ENCODE peak calls at places on chromosomes 3 and 15, in nine cellular contexts. One of them, this sample, is unnamed.

GRCh38 chr15:100114100-100114499 is 227.7 kb downstream of the ADAMTS17 start:
- DNase-seq in ovary: peak; percentile 83
- DNase-seq in right lobe of liver: no peak
- DNase-seq in endothelial cell of umbilical vein: peak; percentile 77
- DNase-seq in heart left ventricle: peak; percentile 85
- DNase-seq in esophagus squamous epithelium: no peak
- DNase-seq in HepG2: no peak
- DNase-seq in H54: no peak
- DNase-seq in thyroid gland: peak; percentile 82
- DNase-seq in this sample: peak; percentile 45

GRCh38 chr15:35876762-35877161 is 330.8 kb upstream of the DPH6 start:
- DNase-seq in ovary: no peak
- DNase-seq in right lobe of liver: no peak
- DNase-seq in endothelial cell of umbilical vein: no peak
- DNase-seq in heart left ventricle: no peak
- DNase-seq in esophagus squamous epithelium: no peak
- DNase-seq in HepG2: no peak
- DNase-seq in H54: no peak
- DNase-seq in thyroid gland: no peak
- DNase-seq in this sample: no peak

GRCh38 chr3:173553635-173554280 is 156.2 kb downstream of the NLGN1 start:
- DNase-seq in ovary: no peak
- DNase-seq in right lobe of liver: no peak
- DNase-seq in endothelial cell of umbilical vein: peak; percentile 58
- DNase-seq in heart left ventricle: no peak
- DNase-seq in esophagus squamous epithelium: no peak
- DNase-seq in HepG2: peak; percentile 10
- DNase-seq in H54: no peak
- DNase-seq in thyroid gland: peak; percentile 20
- DNase-seq in this sample: no peak

GRCh38 chr15:92095691-92096090 is 242.2 kb downstream of the SLCO3A1 start:
- DNase-seq in ovary: no peak
- DNase-seq in right lobe of liver: no peak
- DNase-seq in endothelial cell of umbilical vein: no peak
- DNase-seq in heart left ventricle: no peak
- DNase-seq in esophagus squamous epithelium: no peak
- DNase-seq in HepG2: no peak
- DNase-seq in H54: no peak
- DNase-seq in thyroid gland: no peak
- DNase-seq in this sample: no peak

GRCh38 chr3:150765949-150766720 is 3.2 kb upstream of the SIAH2 start:
- DNase-seq in ovary: no peak
- DNase-seq in right lobe of liver: no peak
- DNase-seq in endothelial cell of umbilical vein: no peak
- DNase-seq in heart left ventricle: no peak
- DNase-seq in esophagus squamous epithelium: no peak
- DNase-seq in HepG2: peak; percentile 97
- DNase-seq in H54: no peak
- DNase-seq in thyroid gland: no peak
- DNase-seq in this sample: no peak

GRCh38 chr3:54951405-54951804 is 23.5 kb upstream of the LRTM1 start:
- DNase-seq in ovary: peak; percentile 84
- DNase-seq in right lobe of liver: peak; percentile 22
- DNase-seq in endothelial cell of umbilical vein: no peak
- DNase-seq in heart left ventricle: peak; percentile 70
- DNase-seq in esophagus squamous epithelium: no peak
- DNase-seq in HepG2: peak; percentile 3
- DNase-seq in H54: peak; percentile 65
- DNase-seq in thyroid gland: peak; percentile 27
- DNase-seq in this sample: peak; percentile 68

GRCh38 chr3:185215873-185216586 is 37.8 kb downstream of the EHHADH start:
- DNase-seq in ovary: no peak
- DNase-seq in right lobe of liver: no peak
- DNase-seq in endothelial cell of umbilical vein: peak; percentile 55
- DNase-seq in heart left ventricle: no peak
- DNase-seq in esophagus squamous epithelium: no peak
- DNase-seq in HepG2: peak; percentile 14
- DNase-seq in H54: no peak
- DNase-seq in thyroid gland: no peak
- DNase-seq in this sample: no peak

GRCh38 chr3:46372492-46373359 is 2.0 kb downstream of the CCR5 start:
- DNase-seq in ovary: no peak
- DNase-seq in right lobe of liver: no peak
- DNase-seq in endothelial cell of umbilical vein: no peak
- DNase-seq in heart left ventricle: no peak
- DNase-seq in esophagus squamous epithelium: no peak
- DNase-seq in HepG2: no peak
- DNase-seq in H54: no peak
- DNase-seq in thyroid gland: no peak
- DNase-seq in this sample: no peak

GRCh38 chr3:152941825-152942224 is 106.9 kb downstream of the P2RY1 start:
- DNase-seq in ovary: no peak
- DNase-seq in right lobe of liver: no peak
- DNase-seq in endothelial cell of umbilical vein: no peak
- DNase-seq in heart left ventricle: no peak
- DNase-seq in esophagus squamous epithelium: no peak
- DNase-seq in HepG2: no peak
- DNase-seq in H54: no peak
- DNase-seq in thyroid gland: no peak
- DNase-seq in this sample: no peak

GRCh38 chr3:13480340-13481318 is 523 bp downstream of the HDAC11 start:
- DNase-seq in ovary: peak; percentile 42
- DNase-seq in right lobe of liver: no peak
- DNase-seq in endothelial cell of umbilical vein: no peak
- DNase-seq in heart left ventricle: no peak
- DNase-seq in esophagus squamous epithelium: no peak
- DNase-seq in HepG2: no peak
- DNase-seq in H54: peak; percentile 36
- DNase-seq in thyroid gland: peak; percentile 55
- DNase-seq in this sample: peak; percentile 93

GRCh38 chr15:62591842-62592838 is 427.1 kb upstream of the C2CD4B start:
- DNase-seq in ovary: no peak
- DNase-seq in right lobe of liver: no peak
- DNase-seq in endothelial cell of umbilical vein: no peak
- DNase-seq in heart left ventricle: no peak
- DNase-seq in esophagus squamous epithelium: no peak
- DNase-seq in HepG2: peak; percentile 13
- DNase-seq in H54: no peak
- DNase-seq in thyroid gland: no peak
- DNase-seq in this sample: no peak

GRCh38 chr3:122260206-122260605 is 64.8 kb upstream of the CSTA start:
- DNase-seq in ovary: no peak
- DNase-seq in right lobe of liver: no peak
- DNase-seq in endothelial cell of umbilical vein: no peak
- DNase-seq in heart left ventricle: no peak
- DNase-seq in esophagus squamous epithelium: no peak
- DNase-seq in HepG2: no peak
- DNase-seq in H54: no peak
- DNase-seq in thyroid gland: no peak
- DNase-seq in this sample: no peak

GRCh38 chr15:26011916-26012315 is 148.8 kb upstream of the ATP10A start:
- DNase-seq in ovary: no peak
- DNase-seq in right lobe of liver: no peak
- DNase-seq in endothelial cell of umbilical vein: no peak
- DNase-seq in heart left ventricle: no peak
- DNase-seq in esophagus squamous epithelium: no peak
- DNase-seq in HepG2: no peak
- DNase-seq in H54: no peak
- DNase-seq in thyroid gland: no peak
- DNase-seq in this sample: no peak

GRCh38 chr3:155325263-155325835 is 31.9 kb upstream of the STRIT1 start:
- DNase-seq in ovary: no peak
- DNase-seq in right lobe of liver: no peak
- DNase-seq in endothelial cell of umbilical vein: no peak
- DNase-seq in heart left ventricle: no peak
- DNase-seq in esophagus squamous epithelium: no peak
- DNase-seq in HepG2: peak; percentile 17
- DNase-seq in H54: peak; percentile 19
- DNase-seq in thyroid gland: no peak
- DNase-seq in this sample: peak; percentile 31

GRCh38 chr15:31296304-31297220 is 30.1 kb upstream of the KLF13 start:
- DNase-seq in ovary: no peak
- DNase-seq in right lobe of liver: peak; percentile 93
- DNase-seq in endothelial cell of umbilical vein: peak; percentile 61
- DNase-seq in heart left ventricle: peak; percentile 12
- DNase-seq in esophagus squamous epithelium: no peak
- DNase-seq in HepG2: peak; percentile 97
- DNase-seq in H54: no peak
- DNase-seq in thyroid gland: peak; percentile 59
- DNase-seq in this sample: peak; percentile 91

DNA sequence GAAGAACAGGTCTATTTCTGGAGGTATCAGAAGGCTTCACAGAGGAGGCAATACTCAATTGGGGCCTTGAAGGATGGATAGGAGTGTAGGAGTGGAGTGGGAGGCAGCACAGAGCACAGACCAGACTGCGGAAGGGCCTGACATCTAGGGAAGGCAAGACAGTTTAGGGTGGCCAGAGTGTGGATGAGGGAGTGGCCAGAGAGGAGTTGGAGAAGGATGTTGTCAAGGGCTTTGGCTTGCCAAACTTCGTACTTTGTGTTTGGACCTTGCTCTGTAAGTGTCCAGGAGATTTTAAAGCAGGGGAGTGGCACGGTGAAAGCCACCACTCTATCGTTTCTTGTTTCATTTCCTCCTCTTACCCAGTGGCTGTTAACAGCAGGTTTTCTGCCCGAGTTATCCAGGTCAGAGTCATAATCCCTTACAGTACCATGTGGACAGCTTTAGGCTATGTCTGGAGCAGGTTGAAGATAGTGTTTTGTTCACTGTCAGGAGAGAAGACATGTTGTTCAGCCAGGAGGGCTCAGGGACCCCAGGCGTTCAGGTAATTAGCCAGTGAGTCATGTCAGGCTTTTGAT is 12.3 kb downstream of the SMAD3 start:
- DNase-seq in ovary: no peak
- DNase-seq in right lobe of liver: no peak
- DNase-seq in endothelial cell of umbilical vein: no peak
- DNase-seq in heart left ventricle: no peak
- DNase-seq in esophagus squamous epithelium: no peak
- DNase-seq in HepG2: no peak
- DNase-seq in H54: no peak
- DNase-seq in thyroid gland: no peak
- DNase-seq in this sample: no peak
- TF ChIP-seq POLR2A in ovary: no peak
- TF ChIP-seq POLR2A in right lobe of liver: no peak
- TF ChIP-seq POLR2A in endothelial cell of umbilical vein: no peak
- TF ChIP-seq POLR2A in heart left ventricle: no peak
- TF ChIP-seq POLR2A in esophagus squamous epithelium: no peak
- TF ChIP-seq POLR2A in HepG2: no peak
- TF ChIP-seq POLR2A in H54: no peak
- TF ChIP-seq POLR2A in thyroid gland: no peak
- TF ChIP-seq POLR2A in this sample: no peak

GRCh38 chr3:57587946-57588345 is 9.2 kb downstream of the ARF4 start:
- DNase-seq in ovary: no peak
- DNase-seq in right lobe of liver: no peak
- DNase-seq in endothelial cell of umbilical vein: no peak
- DNase-seq in heart left ventricle: no peak
- DNase-seq in esophagus squamous epithelium: no peak
- DNase-seq in HepG2: no peak
- DNase-seq in H54: no peak
- DNase-seq in thyroid gland: no peak
- DNase-seq in this sample: no peak
- TF ChIP-seq POLR2A in ovary: no peak
- TF ChIP-seq POLR2A in right lobe of liver: no peak
- TF ChIP-seq POLR2A in endothelial cell of umbilical vein: no peak
- TF ChIP-seq POLR2A in heart left ventricle: no peak
- TF ChIP-seq POLR2A in esophagus squamous epithelium: no peak
- TF ChIP-seq POLR2A in HepG2: no peak
- TF ChIP-seq POLR2A in H54: no peak
- TF ChIP-seq POLR2A in thyroid gland: no peak
- TF ChIP-seq POLR2A in this sample: no peak

GRCh38 chr3:132661120-132661519 is 991 bp downstream of the UBA5 start:
- DNase-seq in ovary: no peak
- DNase-seq in right lobe of liver: no peak
- DNase-seq in endothelial cell of umbilical vein: peak; percentile 35
- DNase-seq in heart left ventricle: no peak
- DNase-seq in esophagus squamous epithelium: no peak
- DNase-seq in HepG2: no peak
- DNase-seq in H54: no peak
- DNase-seq in thyroid gland: no peak
- DNase-seq in this sample: no peak

GRCh38 chr3:132659370-132660055 is at the start of gene ACAD11:
- DNase-seq in ovary: peak; percentile 76
- DNase-seq in right lobe of liver: peak; percentile 88
- DNase-seq in endothelial cell of umbilical vein: peak; percentile 85
- DNase-seq in heart left ventricle: peak; percentile 73
- DNase-seq in esophagus squamous epithelium: no peak
- DNase-seq in HepG2: peak; percentile 57
- DNase-seq in H54: peak; percentile 49
- DNase-seq in thyroid gland: peak; percentile 84
- DNase-seq in this sample: peak; percentile 74

GRCh38 chr3:132659000-132659369 is 624 bp downstream of the ACAD11 start:
- DNase-seq in ovary: peak; percentile 30
- DNase-seq in right lobe of liver: no peak
- DNase-seq in endothelial cell of umbilical vein: no peak
- DNase-seq in heart left ventricle: no peak
- DNase-seq in esophagus squamous epithelium: no peak
- DNase-seq in HepG2: no peak
- DNase-seq in H54: no peak
- DNase-seq in thyroid gland: peak; percentile 10
- DNase-seq in this sample: no peak

GRCh38 chr3:132660745-132661067 is 577 bp downstream of the UBA5 start:
- DNase-seq in ovary: no peak
- DNase-seq in right lobe of liver: no peak
- DNase-seq in endothelial cell of umbilical vein: peak; percentile 47
- DNase-seq in heart left ventricle: no peak
- DNase-seq in esophagus squamous epithelium: no peak
- DNase-seq in HepG2: no peak
- DNase-seq in H54: no peak
- DNase-seq in thyroid gland: peak; percentile 3
- DNase-seq in this sample: no peak

GRCh38 chr3:132660056-132660744 is at the start of gene UBA5:
- DNase-seq in ovary: peak; percentile 67
- DNase-seq in right lobe of liver: peak; percentile 71
- DNase-seq in endothelial cell of umbilical vein: peak; percentile 72
- DNase-seq in heart left ventricle: peak; percentile 74
- DNase-seq in esophagus squamous epithelium: no peak
- DNase-seq in HepG2: peak; percentile 32
- DNase-seq in H54: peak; percentile 56
- DNase-seq in thyroid gland: peak; percentile 72
- DNase-seq in this sample: peak; percentile 68
- TF ChIP-seq POLR2A in ovary: no peak
- TF ChIP-seq POLR2A in right lobe of liver: peak; percentile 11
- TF ChIP-seq POLR2A in endothelial cell of umbilical vein: peak; percentile 46
- TF ChIP-seq POLR2A in heart left ventricle: no peak
- TF ChIP-seq POLR2A in esophagus squamous epithelium: no peak
- TF ChIP-seq POLR2A in HepG2: peak; percentile 64
- TF ChIP-seq POLR2A in H54: peak; percentile 72
- TF ChIP-seq POLR2A in thyroid gland: no peak
- TF ChIP-seq POLR2A in this sample: peak; percentile 76

DNA sequence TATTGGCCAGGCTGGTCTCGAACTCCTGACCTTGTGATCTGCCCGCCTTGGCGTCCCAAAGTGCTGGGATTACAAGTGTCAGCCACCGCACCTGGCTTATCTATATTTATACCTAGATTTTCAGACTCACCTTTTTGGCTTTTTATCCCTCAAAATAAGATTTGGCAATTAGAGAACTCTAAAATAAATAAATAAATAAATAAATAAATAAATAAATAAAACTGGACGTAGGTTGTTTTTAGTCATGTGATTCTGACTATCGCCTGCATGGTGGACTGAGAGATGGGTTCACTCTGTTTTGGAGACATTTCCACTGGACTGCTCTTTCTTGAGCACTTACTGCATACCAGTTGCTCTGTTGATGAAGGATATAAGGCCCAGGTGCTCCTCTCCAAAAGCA is 46.2 kb upstream of the AKAP13 start:
- DNase-seq in ovary: no peak
- DNase-seq in right lobe of liver: no peak
- DNase-seq in endothelial cell of umbilical vein: no peak
- DNase-seq in heart left ventricle: no peak
- DNase-seq in esophagus squamous epithelium: no peak
- DNase-seq in HepG2: no peak
- DNase-seq in H54: no peak
- DNase-seq in thyroid gland: no peak
- DNase-seq in this sample: no peak
- TF ChIP-seq POLR2A in ovary: no peak
- TF ChIP-seq POLR2A in right lobe of liver: no peak
- TF ChIP-seq POLR2A in endothelial cell of umbilical vein: no peak
- TF ChIP-seq POLR2A in heart left ventricle: no peak
- TF ChIP-seq POLR2A in esophagus squamous epithelium: no peak
- TF ChIP-seq POLR2A in HepG2: no peak
- TF ChIP-seq POLR2A in H54: no peak
- TF ChIP-seq POLR2A in thyroid gland: no peak
- TF ChIP-seq POLR2A in this sample: no peak